ENCODE peak calls at places on chromosome 3, in six cellular contexts. G, A, V, F, Q and Z are unnamed samples.

GRCh38 chr3:24372559-24373197 is 122.0 kb downstream of the THRB start:
- DNase-seq in Q (no peak), A (no peak), V (no peak), G (no peak), F (no peak), Z (no peak)

GRCh38 chr3:35867782-35868181 is 228.5 kb downstream of the ARPP21 start:
- DNase-seq in V (no peak), F (no peak), A (no peak), G (no peak), Q (no peak), Z (no peak)

GRCh38 chr3:7682822-7683229 is 818.8 kb upstream of the LMCD1 start:
- DNase-seq in A (peak; percentile 0), V (peak; percentile 15), G (no peak), F (peak; percentile 97), Q (peak; percentile 98), Z (peak; percentile 9)

GRCh38 chr3:106403746-106404145 is 534.9 kb upstream of the CBLB start:
- DNase-seq in G (no peak), A (no peak), Q (no peak), V (no peak), F (no peak), Z (no peak)

GRCh38 chr3:46812237-46812791 is 50.9 kb downstream of the MYL3 start:
- DNase-seq in G (peak; percentile 63), Q (peak; percentile 65), F (peak; percentile 30), A (no peak), V (peak; percentile 81), Z (peak; percentile 68)

GRCh38 chr3:98971183-98971681 is 69.7 kb upstream of the DCBLD2 start:
- DNase-seq in G (peak; percentile 11), V (no peak), A (no peak), F (peak; percentile 98), Q (peak; percentile 27), Z (peak; percentile 90)

GRCh38 chr3:49415931-49416601 is 3.8 kb downstream of the TCTA start:
- DNase-seq in F (no peak), Q (no peak), V (no peak), A (no peak), G (no peak), Z (no peak)

GRCh38 chr3:195870442-195870841 is 37.9 kb downstream of the TNK2 start:
- DNase-seq in V (no peak), G (peak; percentile 91), F (no peak), Q (no peak), A (no peak), Z (peak; percentile 80)

GRCh38 chr3:194572944-194573491 is 60.2 kb downstream of the TMEM44 start:
- DNase-seq in Q (peak; percentile 65), F (peak; percentile 62), A (no peak), G (no peak), V (no peak), Z (no peak)

GRCh38 chr3:186073641-186074040 is 35.2 kb downstream of the ETV5 start:
- DNase-seq in G (no peak), Q (no peak), A (no peak), F (no peak), V (no peak), Z (no peak)

GRCh38 chr3:186411994-186412393 is 50.0 kb upstream of the DGKG start:
- DNase-seq in A (no peak), Q (no peak), V (no peak), G (no peak), F (no peak), Z (peak; percentile 63)

GRCh38 chr3:183590442-183590841 is 34.9 kb upstream of the KLHL6 start:
- DNase-seq in G (no peak), V (no peak), F (no peak), Q (no peak), A (no peak), Z (no peak)

GRCh38 chr3:183592820-183593219 is 37.3 kb upstream of the KLHL6 start:
- DNase-seq in G (no peak), F (no peak), V (no peak), Q (no peak), A (no peak), Z (no peak)

GRCh38 chr3:183587337-183587736 is 31.8 kb upstream of the KLHL6 start:
- DNase-seq in Q (no peak), A (no peak), G (no peak), V (no peak), F (no peak), Z (no peak)

GRCh38 chr3:183594636-183595035 is 39.1 kb upstream of the KLHL6 start:
- DNase-seq in Q (no peak), V (no peak), A (no peak), G (no peak), F (no peak), Z (no peak)

DNA sequence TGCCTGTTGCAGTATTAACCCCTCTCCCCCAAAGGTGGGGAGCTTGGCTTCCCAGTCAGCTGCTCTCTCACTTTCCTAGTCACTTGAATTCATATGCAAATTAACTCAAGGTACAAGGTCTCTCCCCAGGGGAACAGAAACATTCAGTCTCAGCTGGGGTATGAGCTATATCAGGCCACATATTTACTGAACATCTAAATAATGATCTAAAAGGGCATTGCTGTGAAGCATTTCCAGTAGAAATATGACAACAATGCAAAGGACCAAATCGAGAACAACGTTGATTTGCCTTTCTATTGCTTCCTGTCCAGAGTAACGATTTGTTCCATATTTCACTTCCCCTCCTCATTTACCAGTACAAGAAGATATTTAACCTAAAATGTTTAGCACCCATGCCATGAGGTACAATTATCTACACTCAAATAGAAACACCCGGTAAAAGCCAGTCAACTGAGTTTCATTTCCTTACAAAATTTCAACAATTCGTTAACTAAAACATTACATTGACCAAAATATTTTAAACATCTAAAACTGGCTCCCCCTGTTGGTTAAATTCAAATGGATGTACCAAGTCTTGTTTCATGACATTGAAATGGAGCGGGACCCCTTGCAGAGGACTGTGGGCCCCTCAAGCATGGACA is 36.5 kb upstream of the KLHL6 start:
- DNase-seq in A (no peak), Q (peak; percentile 21), F (no peak), V (no peak), G (no peak), Z (no peak)
- TF ChIP-seq CTCF in A (peak; percentile 16), Q (peak; percentile 26), F (no peak), V (peak; percentile 6), G (peak; percentile 58), Z (no peak)

GRCh38 chr3:110344897-110345767 is 726.5 kb upstream of the NECTIN3 start:
- DNase-seq in Q (peak; percentile 88), F (peak; percentile 46), A (no peak), V (no peak), G (no peak), Z (no peak)
- H3K27ac ChIP-seq in Q (no peak overlapping the region), F (no peak overlapping the region), A (no peak overlapping the region), V (no peak overlapping the region), G (no peak overlapping the region), Z (no peak overlapping the region)

GRCh38 chr3:59605944-59606534 is 556.2 kb upstream of the CFAP20DC start:
- DNase-seq in V (no peak), Q (no peak), G (no peak), F (no peak), A (no peak), Z (no peak)

GRCh38 chr3:59605318-59605717 is 555.5 kb upstream of the CFAP20DC start:
- DNase-seq in G (no peak), A (no peak), Q (no peak), F (no peak), V (no peak), Z (no peak)

GRCh38 chr3:59608356-59608755 is 558.5 kb upstream of the CFAP20DC start:
- DNase-seq in Q (no peak), V (no peak), G (no peak), F (no peak), A (no peak), Z (no peak)

GRCh38 chr3:59606638-59607262 is 556.9 kb upstream of the CFAP20DC start:
- DNase-seq in A (no peak), V (peak; percentile 13), F (no peak), G (no peak), Q (no peak), Z (no peak)

DNA sequence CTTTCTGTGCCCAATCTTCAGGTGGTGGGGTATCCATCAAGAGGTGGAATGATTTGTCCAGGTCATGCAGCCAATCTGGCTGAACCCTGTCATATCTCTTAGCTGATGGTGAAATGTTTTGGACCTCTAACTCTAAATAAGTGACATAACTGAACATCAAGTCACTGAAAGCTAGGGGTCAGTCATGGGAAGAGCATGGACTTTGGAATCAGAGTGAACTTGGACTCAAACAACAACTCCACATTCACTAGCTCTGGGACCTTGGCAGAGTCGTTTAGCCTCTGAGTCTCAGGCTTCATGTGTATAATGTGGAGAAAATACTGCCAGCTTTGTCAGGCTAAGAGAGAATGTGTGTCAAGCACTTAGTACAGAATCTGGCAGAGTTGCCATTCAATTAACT is 557.8 kb upstream of the CFAP20DC start:
- DNase-seq in F (no peak), A (no peak), Q (peak; percentile 7), V (no peak), G (no peak), Z (no peak)
- TF ChIP-seq CTCF in F (no peak), A (peak; percentile 17), Q (no peak), V (no peak), G (no peak), Z (no peak)

GRCh38 chr3:160698806-160699205 is 21.8 kb downstream of the ARL14 start:
- DNase-seq in A (no peak), F (no peak), V (no peak), G (no peak), Q (no peak), Z (no peak)
- H3K27ac ChIP-seq in A (no peak overlapping the region), F (peak overlapping the region; percentile 42), V (no peak overlapping the region), G (no peak overlapping the region), Q (no peak overlapping the region), Z (no peak overlapping the region)

GRCh38 chr3:50676031-50676705 is 1.4 kb downstream of the DOCK3 start:
- DNase-seq in F (no peak), G (no peak), Q (no peak), A (no peak), V (no peak), Z (no peak)

GRCh38 chr3:50672656-50673055 is 2.1 kb upstream of the DOCK3 start:
- DNase-seq in F (no peak), G (no peak), Q (no peak), V (no peak), A (no peak), Z (no peak)

GRCh38 chr3:50673937-50674336 is 790 bp upstream of the DOCK3 start:
- DNase-seq in F (no peak), A (no peak), G (no peak), Q (no peak), V (no peak), Z (no peak)

GRCh38 chr3:50674349-50675178 is at the start of gene DOCK3:
- DNase-seq in F (no peak), Q (peak; percentile 57), A (no peak), V (peak; percentile 69), G (peak; percentile 65), Z (peak; percentile 57)

DNA sequence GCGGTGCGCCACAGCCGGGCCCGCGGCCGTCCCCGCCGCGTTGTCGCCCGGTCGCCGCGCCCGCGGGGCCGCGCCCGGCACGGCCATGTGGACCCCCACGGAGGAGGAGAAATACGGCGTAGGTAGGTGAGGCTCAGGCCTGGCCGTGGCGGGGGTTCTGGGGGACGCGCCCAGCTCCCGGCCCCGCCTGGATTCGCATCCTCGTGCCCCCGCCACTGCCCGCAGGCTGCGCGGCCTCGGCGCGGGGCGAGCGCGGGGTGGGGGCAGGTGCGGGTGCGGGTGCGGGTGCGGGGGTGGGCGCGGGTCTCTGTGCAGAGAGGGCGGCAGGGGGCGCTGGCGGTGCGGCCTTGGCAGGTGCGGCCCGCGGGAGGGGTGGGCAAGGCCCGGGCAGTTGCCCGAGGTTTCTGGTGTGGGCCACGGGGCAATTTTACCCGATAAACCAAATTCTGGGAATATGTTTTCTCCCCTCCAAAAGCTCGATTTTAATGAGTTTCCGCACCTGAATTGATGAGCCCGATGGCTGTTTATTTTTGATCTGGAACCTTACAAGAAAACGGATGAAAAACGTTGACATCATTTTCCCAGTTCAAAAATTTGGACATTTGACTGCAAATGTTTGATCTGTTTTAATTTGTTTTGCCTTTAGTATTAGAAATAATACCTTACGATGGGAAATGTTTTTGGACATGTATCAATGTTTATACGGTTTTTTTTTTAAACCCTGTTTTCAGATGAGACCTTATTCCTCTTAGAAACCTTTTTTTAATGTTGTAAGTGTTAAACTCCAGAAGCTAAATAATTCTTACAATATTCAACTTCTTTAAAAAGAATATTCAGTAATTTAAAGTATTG is 678 bp downstream of the DOCK3 start:
- DNase-seq in G (peak; percentile 67), V (peak; percentile 33), Q (no peak), F (no peak), A (no peak), Z (no peak)
- TF ChIP-seq CTCF in G (peak; percentile 66), V (peak; percentile 47), Q (no peak), F (no peak), A (peak; percentile 14), Z (peak; percentile 38)